ENCODE peak calls at places on chromosome 17, in four cellular contexts. T is spleen, M is transverse colon, B is adrenal gland. L is an unnamed sample. For H3K4me1, the result is how much of the 10 kb centered on the place peaks cover.

GRCh38 chr17:836154-836553 is 54.0 kb downstream of the MRM3 start:
- DNase-seq in T (no peak), M (no peak), B (no peak), L (no peak)

GRCh38 chr17:12987120-12987519 is 30.7 kb downstream of the ELAC2 start:
- DNase-seq in T (no peak), M (no peak), B (no peak), L (no peak)

GRCh38 chr17:14593956-14594355 is 293.1 kb downstream of the HS3ST3B1 start:
- DNase-seq in T (no peak), M (no peak), B (no peak), L (no peak)

GRCh38 chr17:19021622-19022083 is 17.1 kb upstream of the FAM83G start:
- DNase-seq in T (peak), M (no peak), B (no peak), L (no peak)

GRCh38 chr17:9071016-9071415 is 49.7 kb downstream of the NTN1 start:
- DNase-seq in T (no peak), M (no peak), B (no peak), L (no peak)

GRCh38 chr17:37124825-37125181 is 176.0 kb downstream of the AATF start:
- DNase-seq in T (no peak), M (no peak), B (no peak), L (no peak)

GRCh38 chr17:81064746-81065475 is 30.0 kb downstream of the BAIAP2 start:
- DNase-seq in T (no peak), M (no peak), B (no peak), L (no peak)

GRCh38 chr17:19341641-19342610 is 20.6 kb downstream of the B9D1 start:
- DNase-seq in T (peak), M (no peak), B (peak), L (peak)

GRCh38 chr17:61338000-61338864 is 61.4 kb upstream of the TBX2 start:
- DNase-seq in T (no peak), M (no peak), B (no peak), L (no peak)

GRCh38 chr17:82076018-82076784 is 10.6 kb upstream of the DUS1L start:
- DNase-seq in T (no peak), M (no peak), B (no peak), L (no peak)

GRCh38 chr17:2191785-2192184 is 111.8 kb downstream of the SMG6 start:
- DNase-seq in T (no peak), M (no peak), B (no peak), L (no peak)

GRCh38 chr17:72538443-72538842 is 417.6 kb downstream of the SOX9 start:
- DNase-seq in T (no peak), M (no peak), B (no peak), L (no peak)

GRCh38 chr17:40071720-40072480 is 9.1 kb downstream of the THRA start:
- DNase-seq in T (no peak), M (peak), B (peak), L (peak)

GRCh38 chr17:50095626-50096037 is 481 bp downstream of the PDK2 start:
- DNase-seq in T (no peak), M (no peak), B (no peak), L (no peak)

GRCh38 chr17:80845863-80846671 is 145.6 kb upstream of the CHMP6 start:
- DNase-seq in T (peak), M (peak), B (no peak), L (peak)

GRCh38 chr17:68694791-68695485 is 93.8 kb upstream of the FAM20A start:
- DNase-seq in T (no peak), M (no peak), B (no peak), L (no peak)

GRCh38 chr17:1047177-1047885 is 50.4 kb downstream of the TIMM22 start:
- DNase-seq in T (peak), M (no peak), B (no peak), L (no peak)

GRCh38 chr17:7714721-7715594 is 2.6 kb upstream of the DNAH2 start:
- DNase-seq in T (no peak), M (no peak), B (no peak), L (no peak)

GRCh38 chr17:57548421-57549385 is 196.4 kb downstream of the CCDC182 start:
- DNase-seq in T (no peak), M (no peak), B (peak), L (peak)

GRCh38 chr17:81251091-81251942 is 12.2 kb downstream of the NDUFAF8 start:
- DNase-seq in T (no peak), M (peak), B (no peak), L (peak)

GRCh38 chr17:301681-302299 is 50.8 kb downstream of the RPH3AL start:
- DNase-seq in T (no peak), M (peak), B (no peak), L (peak)

GRCh38 chr17:42010898-42011516 is 6.2 kb downstream of the DNAJC7 start:
- DNase-seq in T (no peak), M (no peak), B (no peak), L (no peak)

GRCh38 chr17:11848330-11848729 is 148.9 kb downstream of the ZNF18 start:
- DNase-seq in T (no peak), M (no peak), B (no peak), L (no peak)

GRCh38 chr17:50267074-50267841 is 7.0 kb upstream of the TMEM92 start:
- DNase-seq in T (peak), M (peak), B (no peak), L (no peak)

GRCh38 chr17:17171991-17172939 is 33.9 kb downstream of the PLD6 start:
- DNase-seq in T (peak), M (no peak), B (peak), L (no peak)

GRCh38 chr17:8175795-8176196 is 384 bp downstream of the TMEM107 start:
- DNase-seq in T (peak), M (peak), B (no peak), L (no peak)

GRCh38 chr17:1376061-1376460 is 24.0 kb downstream of the YWHAE start:
- DNase-seq in T (no peak), M (no peak), B (no peak), L (no peak)

GRCh38 chr17:34740936-34741515 is 161.6 kb downstream of the TMEM132E start:
- DNase-seq in T (no peak), M (no peak), B (no peak), L (no peak)

GRCh38 chr17:1423456-1424135 is 23.6 kb upstream of the YWHAE start:
- DNase-seq in T (no peak), M (no peak), B (no peak), L (no peak)

GRCh38 chr17:82830249-82830661 is 9.6 kb downstream of the ZNF750 start:
- DNase-seq in T (no peak), M (no peak), B (peak), L (no peak)

GRCh38 chr17:57906910-57907309 is 48.3 kb downstream of the CUEDC1 start:
- DNase-seq in T (no peak), M (no peak), B (no peak), L (no peak)

GRCh38 chr17:28698253-28698941 is 13.3 kb downstream of the PROCA1 start:
- DNase-seq in T (no peak), M (peak), B (no peak), L (peak)
- TF ChIP-seq POLR2A in T (no peak), M (peak), B (no peak), L (peak)

DNA sequence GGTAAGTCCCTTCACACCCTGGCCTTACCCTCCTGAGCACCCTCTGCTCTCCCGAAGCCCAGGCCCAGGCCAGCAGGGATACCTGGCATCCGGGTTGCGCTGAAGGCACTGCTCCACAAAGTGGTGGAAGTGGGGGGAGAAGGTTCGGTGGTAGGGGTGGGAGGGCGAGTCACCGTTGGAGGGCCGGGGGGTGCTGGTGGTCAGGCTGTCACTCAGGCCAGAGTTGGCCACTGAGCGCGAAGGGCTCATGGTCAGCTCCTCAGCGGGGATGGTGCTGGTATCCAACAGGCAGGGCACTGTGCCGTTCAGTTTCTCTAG is 4.3 kb upstream of the LIMD2 start:
- DNase-seq in T (no peak), M (no peak), B (no peak), L (no peak)
- H3K4me1 ChIP-seq in T (half or more), M (under half), B (under half), L (under half)

DNA sequence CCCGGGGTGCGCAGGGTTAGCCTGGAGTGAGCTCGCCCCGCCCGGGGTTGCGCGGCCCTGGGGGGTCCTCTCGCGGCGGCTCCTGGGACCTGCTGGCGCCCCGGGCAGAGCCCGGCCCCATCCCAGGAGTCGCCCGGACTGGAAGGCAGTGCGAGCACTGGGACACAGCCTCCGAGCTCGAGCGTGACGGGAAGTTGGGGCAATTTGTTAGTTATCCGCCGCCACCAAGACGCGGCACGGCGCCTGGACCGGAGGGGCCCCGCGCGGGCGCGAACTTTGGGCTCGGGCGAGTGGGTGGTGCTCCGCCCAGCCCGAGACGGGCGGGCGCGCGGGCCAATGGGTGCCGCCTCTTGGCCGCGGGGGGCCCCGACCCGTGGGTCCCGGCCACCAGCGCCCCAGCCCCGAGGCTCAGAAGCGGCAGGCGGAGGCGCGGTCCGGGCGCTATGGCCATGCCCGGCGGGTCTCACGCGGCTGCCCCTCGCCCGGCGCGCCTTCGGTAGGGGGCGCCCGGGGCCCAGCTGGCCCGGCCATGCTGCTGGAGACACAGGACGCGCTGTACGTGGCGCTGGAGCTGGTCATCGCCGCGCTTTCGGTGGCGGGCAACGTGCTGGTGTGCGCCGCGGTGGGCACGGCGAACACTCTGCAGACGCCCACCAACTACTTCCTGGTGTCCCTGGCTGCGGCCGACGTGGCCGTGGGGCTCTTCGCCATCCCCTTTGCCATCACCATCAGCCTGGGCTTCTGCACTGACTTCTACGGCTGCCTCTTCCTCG is at the start of gene ADORA2B:
- DNase-seq in T (peak), M (peak), B (peak), L (peak)
- TF ChIP-seq POLR2A in T (no peak), M (peak), B (no peak), L (no peak)

GRCh38 chr17:77366206-77366557 is 225.4 kb downstream of the SEC14L1 start:
- DNase-seq in T (peak), M (no peak), B (no peak), L (no peak)
- H3K4me1 ChIP-seq in T (half or more), M (under half), B (half or more), L (under half)

DNA sequence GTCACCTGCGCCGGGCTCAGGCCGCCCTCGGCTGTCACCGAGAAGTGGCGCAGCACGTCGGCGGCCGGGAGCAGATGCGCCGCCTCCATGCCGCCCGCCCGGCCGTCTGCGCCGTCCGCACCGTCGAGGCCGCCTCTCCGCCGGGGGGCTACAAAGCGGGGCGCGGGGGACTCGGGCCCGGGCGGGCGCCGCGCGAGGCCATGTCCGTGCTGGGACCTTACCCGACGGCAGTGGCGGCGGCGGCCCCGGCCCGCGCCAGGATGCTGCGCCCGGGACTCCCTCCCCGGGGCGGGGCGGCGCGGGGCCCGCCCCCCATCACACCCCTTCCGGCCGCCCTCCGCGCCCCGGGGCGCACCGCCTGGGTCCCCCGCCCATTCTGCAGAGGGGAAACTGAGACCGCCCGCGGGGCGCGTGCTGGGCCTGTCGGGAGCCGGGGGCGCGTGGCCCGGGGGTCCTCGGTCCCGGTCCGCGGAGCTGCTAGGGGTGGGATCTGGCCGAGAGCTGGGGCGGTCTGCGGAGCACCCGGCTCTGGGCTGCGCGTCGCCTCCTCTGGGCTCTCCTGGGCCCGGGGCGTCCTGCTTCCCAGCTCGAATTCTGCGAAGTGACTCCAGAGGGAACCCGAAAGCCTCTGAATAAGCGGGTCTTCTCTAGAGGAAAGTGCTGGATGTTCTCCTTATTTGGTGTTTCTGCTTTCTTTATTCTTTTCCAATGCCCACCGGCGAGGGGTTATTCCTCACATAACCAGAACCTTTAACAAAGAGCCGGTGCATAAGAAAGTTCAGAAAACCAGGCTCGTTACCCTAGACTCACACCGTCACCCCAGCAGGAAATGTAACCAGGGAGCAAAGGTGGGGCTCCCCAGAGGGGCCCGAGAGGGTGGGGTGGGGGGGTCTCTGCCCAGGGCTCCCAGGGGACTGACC is at the start of gene ATP2A3:
- DNase-seq in T (peak), M (peak), B (no peak), L (peak)
- TF ChIP-seq POLR2A in T (no peak), M (no peak), B (peak), L (peak)

GRCh38 chr17:48561894-48562810 is 16.0 kb downstream of the HOXB4 start:
- DNase-seq in T (no peak), M (no peak), B (no peak), L (peak)
- H3K4me1 ChIP-seq in T (half or more), M (half or more), B (under half), L (under half)

GRCh38 chr17:48051278-48051677 is 3.1 kb downstream of the NFE2L1 start:
- DNase-seq in T (peak), M (no peak), B (peak), L (no peak)

GRCh38 chr17:48046296-48046695 is 1.9 kb upstream of the NFE2L1 start:
- DNase-seq in T (peak), M (no peak), B (peak), L (no peak)

GRCh38 chr17:48047741-48048320 is 328 bp upstream of the NFE2L1 start:
- DNase-seq in T (peak), M (peak), B (peak), L (peak)

GRCh38 chr17:48047113-48047740 is 932 bp upstream of the NFE2L1 start:
- DNase-seq in T (peak), M (no peak), B (peak), L (no peak)

GRCh38 chr17:48048321-48049140 is at the start of gene NFE2L1:
- DNase-seq in T (no peak), M (peak), B (peak), L (peak)
- TF ChIP-seq POLR2A in T (no peak), M (peak), B (peak), L (peak)

GRCh38 chr17:77322534-77323412 is 182.0 kb downstream of the SEC14L1 start:
- DNase-seq in T (peak), M (peak), B (peak), L (peak)
- H3K4me1 ChIP-seq in T (half or more), M (half or more), B (half or more), L (half or more)

GRCh38 chr17:59619313-59620063 is at the start of gene CLTC:
- DNase-seq in T (peak), M (peak), B (peak), L (peak)
- TF ChIP-seq POLR2A in T (peak), M (peak), B (peak), L (peak)

GRCh38 chr17:3894188-3894587 is 1.3 kb upstream of the CAMKK1 start:
- DNase-seq in T (no peak), M (no peak), B (no peak), L (no peak)
- H3K4me1 ChIP-seq in T (half or more), M (half or more), B (half or more), L (under half)

L was measured in Peyer's patch.